ENCODE peak calls at places on chromosome 2, in ten cellular contexts. V, H, C, N, E, G, R, W, K and B are unnamed samples.

GRCh38 chr2:18047896-18048657 is 169.6 kb downstream of the KCNS3 start:
- DNase-seq in H (no peak), E (no peak), C (peak; percentile 35), W (no peak), V (peak; percentile 92), K (no peak), N (peak; percentile 79), G (peak; percentile 13), R (no peak), B (no peak)

GRCh38 chr2:164114937-164115336 is 379.1 kb upstream of the FIGN start:
- DNase-seq in N (no peak), C (no peak), K (no peak), V (no peak), H (no peak), W (no peak), R (no peak), E (no peak), G (no peak), B (no peak)

GRCh38 chr2:60439219-60439974 is 114.1 kb downstream of the BCL11A start:
- DNase-seq in V (no peak), W (no peak), E (peak; percentile 39), H (peak; percentile 49), C (no peak), N (no peak), G (peak; percentile 47), K (peak; percentile 93), R (no peak), B (no peak)

GRCh38 chr2:191645032-191645431 is 32.9 kb upstream of the NABP1 start:
- DNase-seq in H (no peak), G (no peak), N (no peak), R (no peak), C (no peak), W (no peak), E (no peak), V (no peak), K (no peak), B (no peak)

GRCh38 chr2:25030702-25031101 is 11.2 kb upstream of the EFR3B start:
- DNase-seq in K (no peak), V (no peak), W (no peak), R (no peak), C (peak; percentile 38), N (no peak), H (no peak), G (no peak), E (no peak), B (no peak)

GRCh38 chr2:15684161-15685042 is 92.7 kb downstream of the DDX1 start:
- DNase-seq in H (no peak), R (no peak), G (no peak), C (no peak), K (no peak), W (no peak), E (no peak), V (no peak), N (no peak), B (no peak)

GRCh38 chr2:159091381-159091780 is 122.9 kb downstream of the TANC1 start:
- DNase-seq in R (no peak), K (no peak), N (peak; percentile 50), V (peak; percentile 82), C (peak; percentile 85), H (no peak), G (no peak), W (no peak), E (no peak), B (no peak)

GRCh38 chr2:178109813-178110212 is 2.4 kb upstream of the RBM45 start:
- DNase-seq in G (no peak), V (peak; percentile 44), C (peak; percentile 25), N (peak; percentile 48), K (no peak), E (peak; percentile 73), R (no peak), H (no peak), W (no peak), B (peak; percentile 32)

GRCh38 chr2:202632682-202633081 is 2.1 kb upstream of the FAM117B start:
- DNase-seq in E (no peak), G (peak; percentile 69), W (no peak), H (no peak), R (no peak), N (no peak), C (no peak), K (no peak), V (peak; percentile 11), B (no peak)

GRCh38 chr2:151438506-151438905 is 28.8 kb downstream of the RIF1 start:
- DNase-seq in W (no peak), G (no peak), K (no peak), N (no peak), V (no peak), E (no peak), H (no peak), R (no peak), C (no peak), B (no peak)

GRCh38 chr2:2828774-2829368 is 497.8 kb upstream of the MYT1L start:
- DNase-seq in R (no peak), C (no peak), N (no peak), V (no peak), W (peak; percentile 4), K (peak; percentile 56), E (no peak), H (no peak), G (peak; percentile 14), B (peak; percentile 68)

GRCh38 chr2:23506460-23507266 is 121.7 kb downstream of the KLHL29 start:
- DNase-seq in G (no peak), V (no peak), K (no peak), N (no peak), R (no peak), E (no peak), W (no peak), C (no peak), H (no peak), B (no peak)

GRCh38 chr2:1743396-1744150 is 742 bp downstream of the PXDN start:
- DNase-seq in G (peak; percentile 56), N (no peak), E (peak; percentile 78), R (no peak), K (peak; percentile 69), V (peak; percentile 56), H (peak; percentile 70), C (no peak), W (no peak), B (no peak)

GRCh38 chr2:239186516-239186915 is 214.3 kb downstream of the HDAC4 start:
- DNase-seq in C (no peak), W (no peak), R (no peak), E (no peak), K (no peak), G (no peak), V (no peak), H (no peak), N (no peak), B (no peak)

GRCh38 chr2:11397046-11397445 is 52.6 kb upstream of the ROCK2 start:
- DNase-seq in W (no peak), C (no peak), E (peak; percentile 26), R (no peak), H (no peak), N (no peak), G (peak; percentile 60), K (no peak), V (no peak), B (no peak)

GRCh38 chr2:44753552-44754285 is 187.8 kb upstream of the SIX3 start:
- DNase-seq in V (peak; percentile 13), H (no peak), C (no peak), N (no peak), G (no peak), R (no peak), W (no peak), E (peak; percentile 92), K (no peak), B (peak; percentile 47)

GRCh38 chr2:240127911-240128607 is 8.0 kb downstream of the COPS9 start:
- DNase-seq in E (no peak), C (peak; percentile 22), G (no peak), R (no peak), V (no peak), N (no peak), K (peak; percentile 53), W (no peak), H (no peak), B (no peak)

GRCh38 chr2:145277922-145278321 is 758.0 kb upstream of the ZEB2 start:
- DNase-seq in H (no peak), R (no peak), V (peak; percentile 23), G (no peak), N (no peak), W (no peak), E (no peak), K (no peak), C (no peak), B (no peak)

GRCh38 chr2:68040078-68040477 is 22.7 kb downstream of the C1D start:
- DNase-seq in K (no peak), E (no peak), V (no peak), W (no peak), C (no peak), N (no peak), G (no peak), R (no peak), H (no peak), B (no peak)